ENCODE peak calls at places on chromosome 10, in four cellular contexts. X is mesendoderm, H is GM23248, E is prostate gland. N is an unnamed sample. For H3K4me1, the result is how much of the 10 kb centered on the place peaks cover.

GRCh38 chr10:48511855-48512191 is 93.0 kb downstream of the ARHGAP22 start:
- DNase-seq in E (no peak), H (no peak), X (no peak), N (peak)

GRCh38 chr10:9342865-9343450 is 1288.5 kb downstream of the GATA3 start:
- DNase-seq in E (no peak), X (peak), H (peak), N (no peak)

GRCh38 chr10:46527241-46527811 is 29.1 kb downstream of the GPRIN2 start:
- DNase-seq in E (no peak), H (no peak), X (no peak), N (peak)

GRCh38 chr10:61642692-61643091 is 20.0 kb upstream of the CABCOCO1 start:
- DNase-seq in X (no peak), H (peak), E (no peak), N (no peak)

GRCh38 chr10:87861566-87861952 is 1.8 kb downstream of the KLLN start:
- DNase-seq in E (peak), X (peak), H (peak), N (peak)

GRCh38 chr10:93206652-93207051 is 133.0 kb downstream of the CYP26A1 start:
- DNase-seq in E (no peak), X (peak), H (no peak), N (no peak)

GRCh38 chr10:130964771-130965170 is 346.8 kb downstream of the TCERG1L start:
- DNase-seq in E (no peak), H (no peak), X (no peak), N (no peak)

GRCh38 chr10:77320852-77321496 is 316.6 kb downstream of the KCNMA1 start:
- DNase-seq in X (no peak), E (no peak), H (peak), N (no peak)

GRCh38 chr10:132708936-132709335 is 77.0 kb downstream of the NKX6-2 start:
- DNase-seq in E (no peak), X (no peak), H (no peak), N (peak)

GRCh38 chr10:133378251-133379096 is 588 bp upstream of the PAOX start:
- DNase-seq in H (peak), X (peak), E (peak), N (peak)

GRCh38 chr10:50992356-50992866 is 81.9 kb upstream of the PRKG1 start:
- DNase-seq in X (no peak), H (peak), E (no peak), N (peak)

GRCh38 chr10:99834410-99834809 is 52.0 kb downstream of the ABCC2 start:
- DNase-seq in E (no peak), X (no peak), H (peak), N (no peak)

GRCh38 chr10:510415-510881 is 179.0 kb downstream of the DIP2C start:
- DNase-seq in E (peak), H (peak), X (no peak), N (peak)

GRCh38 chr10:73935895-73936294 is 25.0 kb downstream of the PLAU start:
- DNase-seq in X (no peak), H (no peak), E (peak), N (no peak)

GRCh38 chr10:73931767-73932624 is 21.1 kb downstream of the PLAU start:
- DNase-seq in X (peak), E (peak), H (no peak), N (no peak)

GRCh38 chr10:73932625-73933112 is 21.7 kb downstream of the PLAU start:
- DNase-seq in X (no peak), E (no peak), H (no peak), N (no peak)

GRCh38 chr10:73937333-73938020 is 26.5 kb downstream of the PLAU start:
- DNase-seq in X (no peak), E (no peak), H (no peak), N (no peak)

GRCh38 chr10:73934074-73934473 is 23.1 kb downstream of the PLAU start:
- DNase-seq in X (no peak), E (no peak), H (no peak), N (no peak)
- H3K27ac ChIP-seq in X (no peak), E (no peak), H (no peak), N (no peak)

DNA sequence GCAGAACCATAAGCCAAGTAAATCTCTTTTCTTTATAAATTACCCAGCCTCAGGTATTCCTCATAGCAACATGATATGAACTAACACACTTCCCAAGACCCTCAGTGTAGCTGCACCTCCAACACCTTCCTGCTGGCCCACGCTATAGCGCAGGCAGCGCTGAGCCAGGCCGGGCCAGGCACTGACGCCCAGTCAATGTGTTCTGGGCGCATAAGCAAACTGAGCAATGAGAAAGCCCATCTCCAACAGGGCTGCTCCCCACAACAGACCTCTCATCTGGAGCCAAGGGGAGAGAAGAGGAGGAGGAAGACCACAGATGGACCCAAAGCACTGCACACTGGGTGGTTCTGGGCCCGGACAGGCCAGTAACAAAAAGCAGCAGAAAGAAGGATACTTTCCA is 40.8 kb downstream of the FAM53B start:
- DNase-seq in X (no peak), H (no peak), E (no peak), N (peak)
- H3K4me1 ChIP-seq in X (under half), H (under half), E (under half), N (half or more)

GRCh38 chr10:35237766-35238512 is 98.4 kb upstream of the CCNY start:
- DNase-seq in H (no peak), X (no peak), E (no peak), N (no peak)
- H3K27ac ChIP-seq in H (no peak), X (no peak), E (no peak), N (no peak)

GRCh38 chr10:119132521-119133345 is 28.8 kb downstream of the DENND10 start:
- DNase-seq in H (no peak), X (no peak), E (no peak), N (peak)
- H3K4me1 ChIP-seq in H (under half), X (under half), E (under half), N (under half)

GRCh38 chr10:79264942-79265341 is 82.3 kb upstream of the PPIF start:
- DNase-seq in E (peak), X (peak), H (peak), N (no peak)
- H3K27ac ChIP-seq in E (peak), X (no peak), H (peak), N (peak)

GRCh38 chr10:14748471-14748870 is 26.2 kb downstream of the FAM107B start:
- DNase-seq in E (no peak), H (no peak), X (peak), N (no peak)
- H3K4me1 ChIP-seq in E (under half), H (under half), X (under half), N (under half)

GRCh38 chr10:82628373-82628772 is 753.4 kb downstream of the NRG3 start:
- DNase-seq in H (no peak), X (peak), E (no peak), N (no peak)

GRCh38 chr10:82621680-82622079 is 746.7 kb downstream of the NRG3 start:
- DNase-seq in E (no peak), X (peak), H (no peak), N (no peak)

GRCh38 chr10:82625497-82626151 is 750.6 kb downstream of the NRG3 start:
- DNase-seq in E (no peak), H (no peak), X (no peak), N (no peak)

GRCh38 chr10:82622478-82622877 is 747.5 kb downstream of the NRG3 start:
- DNase-seq in X (no peak), H (no peak), E (no peak), N (no peak)
- H3K27ac ChIP-seq in X (no peak), H (no peak), E (no peak), N (no peak)

DNA sequence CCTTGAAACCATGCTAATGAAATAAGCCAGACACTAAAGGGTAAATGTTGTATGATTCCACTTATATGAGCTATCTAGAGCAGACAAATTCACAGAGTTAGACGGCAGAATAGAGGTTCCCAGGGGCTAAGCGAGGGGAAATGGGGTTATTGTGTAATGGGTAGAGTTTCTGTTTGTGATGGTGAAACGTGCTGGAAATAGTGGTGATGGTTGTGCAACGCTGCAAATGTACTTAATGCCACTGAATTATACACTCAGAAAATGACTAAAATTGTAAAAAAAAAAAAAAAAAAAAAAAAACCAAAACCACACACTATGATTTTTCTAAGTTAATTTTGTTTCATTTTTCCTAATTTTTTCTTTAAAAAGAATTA is 30.0 kb downstream of the SFXN4 start:
- DNase-seq in H (peak), E (no peak), X (no peak), N (no peak)
- H3K4me1 ChIP-seq in H (under half), E (under half), X (under half), N (under half)

GRCh38 chr10:35452847-35453246 is 116.5 kb downstream of the CCNY start:
- DNase-seq in H (no peak), E (no peak), X (no peak), N (no peak)

GRCh38 chr10:35448687-35449662 is 112.7 kb downstream of the CCNY start:
- DNase-seq in E (no peak), X (no peak), H (no peak), N (no peak)

GRCh38 chr10:35449944-35450343 is 113.6 kb downstream of the CCNY start:
- DNase-seq in E (no peak), X (no peak), H (no peak), N (no peak)

GRCh38 chr10:35453855-35454532 is 117.7 kb downstream of the CCNY start:
- DNase-seq in E (no peak), H (peak), X (no peak), N (no peak)

DNA sequence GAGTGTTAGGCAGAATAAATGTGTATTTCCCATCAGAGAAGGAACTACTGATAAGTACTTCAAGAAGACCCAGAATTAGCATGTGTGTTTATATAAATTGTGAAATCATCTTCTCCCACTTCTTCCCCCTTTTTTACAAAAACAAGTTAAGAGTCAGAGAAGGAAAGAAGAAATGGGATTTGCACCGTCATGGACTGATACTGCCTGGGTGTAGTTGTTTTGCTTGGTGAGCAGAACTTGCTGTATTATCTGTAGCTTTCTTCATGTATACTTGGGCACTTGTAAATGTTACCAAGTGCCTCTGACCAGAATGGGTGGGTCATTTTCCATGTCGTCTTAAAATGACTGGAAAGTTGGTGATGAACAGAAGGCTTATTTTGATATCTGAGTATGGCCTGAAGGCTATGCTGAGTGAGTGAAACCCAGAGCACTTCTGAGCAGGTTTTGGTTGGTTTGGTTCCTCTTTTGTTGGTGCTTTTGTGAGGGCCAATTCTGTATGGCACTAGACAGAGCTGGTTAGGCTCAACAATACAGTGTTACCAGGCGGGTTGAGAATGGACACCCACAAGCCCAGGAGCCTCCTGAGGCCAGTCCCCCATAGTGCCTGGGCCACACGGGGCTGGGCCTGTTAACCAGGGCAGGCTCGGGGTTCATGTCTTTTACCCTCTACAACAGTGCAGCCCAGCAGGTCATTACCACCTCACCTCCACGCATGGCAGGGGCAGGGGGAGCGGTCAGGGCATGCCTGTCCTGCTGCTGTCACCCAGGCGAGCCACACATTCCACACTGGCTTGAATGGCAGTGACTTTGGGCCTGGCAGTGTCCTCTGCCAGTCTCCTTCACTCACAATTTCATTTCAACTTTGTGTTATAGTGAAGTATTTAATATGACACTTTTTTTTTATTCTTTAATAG is 115.1 kb downstream of the CCNY start:
- DNase-seq in H (peak), E (no peak), X (no peak), N (no peak)
- H3K27ac ChIP-seq in H (no peak), E (no peak), X (no peak), N (peak)